ENCODE peak calls at places on chromosome 3, in five cellular contexts. X, G, A, V and O are unnamed samples.

GRCh38 chr3:98573231-98573728 is 20.1 kb downstream of the CPOX start:
- ATAC-seq in X (peak; percentile 39), G (no peak), A (peak; percentile 45), V (no peak), O (no peak)

GRCh38 chr3:112302881-112303761 is 9.1 kb upstream of the SLC9C1 start:
- ATAC-seq in X (peak; percentile 69), G (peak; percentile 63), A (peak; percentile 37), V (peak; percentile 31), O (no peak)

GRCh38 chr3:37992271-37993066 is 1.9 kb downstream of the VILL start:
- ATAC-seq in X (no peak), G (no peak), A (no peak), V (no peak), O (no peak)

GRCh38 chr3:162525052-162525451 is 1028.4 kb downstream of the OTOL1 start:
- ATAC-seq in X (no peak), G (no peak), A (no peak), V (no peak), O (no peak)

GRCh38 chr3:52079958-52080357 is 23.6 kb upstream of the DUSP7 start:
- ATAC-seq in X (no peak), G (no peak), A (no peak), V (no peak), O (no peak)

GRCh38 chr3:159741281-159741680 is 247.4 kb upstream of the IL12A start:
- ATAC-seq in X (no peak), G (no peak), A (no peak), V (no peak), O (no peak)

GRCh38 chr3:153273767-153274443 is 111.9 kb downstream of the RAP2B start:
- ATAC-seq in X (no peak), G (no peak), A (no peak), V (no peak), O (no peak)

GRCh38 chr3:36362216-36362615 is 18.1 kb upstream of the STAC start:
- ATAC-seq in X (no peak), G (no peak), A (no peak), V (no peak), O (peak; percentile 12)

GRCh38 chr3:100562224-100562857 is 47.1 kb upstream of the ADGRG7 start:
- ATAC-seq in X (no peak), G (no peak), A (no peak), V (no peak), O (no peak)

GRCh38 chr3:170499562-170500156 is 81.0 kb downstream of the CLDN11 start:
- ATAC-seq in X (no peak), G (no peak), A (no peak), V (no peak), O (peak; percentile 50)

GRCh38 chr3:193023218-193023617 is 105.6 kb upstream of the MB21D2 start:
- ATAC-seq in X (no peak), G (no peak), A (no peak), V (no peak), O (no peak)